ENCODE peak calls at places on chromosomes 1 and 21, in nine cellular contexts. M is activated B cell treated with CpG ODN at 0.5 μM for 24 hours; S is heart right ventricle; T is upper lobe of left lung; L is GM10248; D is A549; N is mammary epithelial cell; Y is CD4-positive, alpha-beta T cell; C is osteocyte. K is an unnamed sample.

GRCh38 chr1:46039571-46040052 is 92.8 kb downstream of the PIK3R3 start:
- DNase-seq in D (no peak), L (no peak), Y (no peak), T (no peak), N (peak), C (no peak), S (no peak), M (no peak), K (no peak)

GRCh38 chr1:161068306-161069200 is 1.1 kb downstream of the ARHGAP30 start:
- DNase-seq in D (no peak), S (peak), T (no peak), L (peak), N (no peak), M (peak), Y (peak), C (no peak), K (no peak)

GRCh38 chr1:16888806-16889178 is 7.0 kb upstream of the RNU1-2 start:
- DNase-seq in T (peak), S (no peak), C (no peak), D (peak), L (peak), N (no peak), M (no peak), Y (no peak), K (no peak)

GRCh38 chr1:35642472-35642955 is 1.2 kb upstream of the PSMB2 start:
- DNase-seq in L (no peak), M (no peak), C (no peak), N (no peak), Y (no peak), T (no peak), D (no peak), S (no peak), K (no peak)

GRCh38 chr1:8937701-8938100 is 8.0 kb upstream of the CA6 start:
- DNase-seq in L (no peak), N (peak), Y (no peak), D (no peak), C (no peak), T (no peak), M (no peak), S (no peak), K (no peak)

GRCh38 chr1:59316497-59317128 is 19.7 kb downstream of the FGGY start:
- DNase-seq in C (no peak), N (no peak), M (no peak), D (no peak), Y (no peak), S (no peak), L (no peak), T (no peak), K (no peak)

GRCh38 chr1:185816460-185816859 is 82.3 kb downstream of the HMCN1 start:
- DNase-seq in N (no peak), M (no peak), S (no peak), D (no peak), L (no peak), Y (no peak), C (no peak), T (no peak), K (no peak)

GRCh38 chr21:38960251-38960650 is 154.5 kb downstream of the ETS2 start:
- DNase-seq in S (no peak), M (no peak), D (no peak), Y (no peak), T (no peak), C (no peak), N (no peak), L (no peak), K (no peak)

GRCh38 chr1:78790174-78790573 is 140.5 kb downstream of the IFI44 start:
- DNase-seq in T (no peak), D (no peak), C (no peak), M (no peak), L (no peak), S (no peak), N (no peak), Y (no peak), K (no peak)

GRCh38 chr1:87146538-87146937 is 182.1 kb upstream of the LMO4 start:
- DNase-seq in C (no peak), L (no peak), Y (no peak), S (no peak), M (no peak), T (no peak), N (no peak), D (no peak), K (no peak)

GRCh38 chr1:232110281-232111090 is 483.9 kb downstream of the DISC1 start:
- DNase-seq in C (peak), L (no peak), N (no peak), Y (no peak), T (no peak), M (no peak), S (no peak), D (no peak), K (peak)

GRCh38 chr1:61119085-61119484 is 36.7 kb downstream of the NFIA start:
- DNase-seq in S (no peak), T (no peak), M (no peak), D (no peak), L (no peak), N (no peak), Y (no peak), C (no peak), K (no peak)

GRCh38 chr1:37464443-37464842 is 9.9 kb upstream of the ZC3H12A start:
- DNase-seq in D (no peak), C (no peak), S (no peak), Y (no peak), M (no peak), T (no peak), L (no peak), N (no peak), K (no peak)

GRCh38 chr1:42142894-42143675 is 10.1 kb upstream of the GUCA2B start:
- DNase-seq in C (peak), M (no peak), D (no peak), L (no peak), N (peak), T (no peak), S (no peak), Y (no peak), K (no peak)

GRCh38 chr1:110756506-110756905 is 81.8 kb upstream of the KCNA3 start:
- DNase-seq in C (no peak), Y (no peak), N (no peak), S (peak), L (no peak), M (no peak), T (no peak), D (no peak), K (no peak)

GRCh38 chr1:225933072-225933471 is 7.9 kb downstream of the LEFTY2 start:
- DNase-seq in C (no peak), M (no peak), L (no peak), Y (no peak), T (no peak), S (no peak), D (no peak), N (peak), K (no peak)

GRCh38 chr1:78275906-78276690 is 214.7 kb upstream of the PTGFR start:
- DNase-seq in D (no peak), C (no peak), N (no peak), M (no peak), Y (no peak), L (no peak), S (no peak), T (no peak), K (no peak)

GRCh38 chr1:210800756-210801155 is 333.2 kb downstream of the KCNH1 start:
- DNase-seq in N (no peak), Y (no peak), L (no peak), M (no peak), D (no peak), T (no peak), S (no peak), C (no peak), K (no peak)

GRCh38 chr1:244224487-244225430 is 173.7 kb downstream of the ZBTB18 start:
- DNase-seq in Y (no peak), T (no peak), D (no peak), L (no peak), M (no peak), S (no peak), C (no peak), N (no peak), K (no peak)

GRCh38 chr1:245971711-245972085 is 535.4 kb downstream of the SMYD3 start:
- DNase-seq in C (no peak), N (peak), L (no peak), D (no peak), Y (no peak), T (no peak), S (no peak), M (no peak), K (no peak)

GRCh38 chr1:12762766-12763165 is 10.8 kb upstream of the PRAMEF12 start:
- DNase-seq in N (no peak), Y (no peak), T (no peak), C (no peak), S (no peak), D (no peak), M (no peak), L (no peak), K (no peak)

GRCh38 chr1:4726620-4727341 is 72.4 kb downstream of the AJAP1 start:
- DNase-seq in S (no peak), M (no peak), T (peak), L (no peak), N (no peak), D (no peak), Y (no peak), C (no peak), K (no peak)

GRCh38 chr1:207316622-207317510 is 4.6 kb upstream of the CD55 start:
- DNase-seq in L (no peak), T (no peak), Y (no peak), C (no peak), N (peak), D (no peak), M (no peak), S (no peak), K (peak)

GRCh38 chr1:226432586-226433360 is 24.9 kb upstream of the PARP1 start:
- DNase-seq in C (no peak), D (no peak), Y (no peak), N (no peak), M (no peak), T (no peak), L (no peak), S (no peak), K (no peak)

GRCh38 chr1:232648316-232648715 is 18.4 kb upstream of the SIPA1L2 start:
- DNase-seq in M (no peak), D (no peak), Y (no peak), T (no peak), L (no peak), C (no peak), S (no peak), N (peak), K (no peak)

GRCh38 chr1:14259191-14259757 is 339.2 kb upstream of the KAZN start:
- DNase-seq in T (peak), C (no peak), N (no peak), L (no peak), D (no peak), M (no peak), Y (no peak), S (peak), K (no peak)

GRCh38 chr1:243883551-243883950 is 33.5 kb upstream of the AKT3 start:
- DNase-seq in S (no peak), Y (no peak), T (no peak), M (no peak), L (no peak), N (peak), C (no peak), D (no peak), K (no peak)

GRCh38 chr1:57424231-57425027 is 569 bp upstream of the DAB1 start:
- DNase-seq in N (no peak), L (no peak), M (no peak), Y (no peak), C (peak), S (peak), D (no peak), T (peak), K (no peak)

GRCh38 chr1:182995894-182996293 is 27.3 kb upstream of the LAMC1 start:
- DNase-seq in S (no peak), C (no peak), T (no peak), D (no peak), L (no peak), Y (no peak), M (no peak), N (no peak), K (no peak)

GRCh38 chr1:213409971-213410370 is 358.9 kb downstream of the RPS6KC1 start:
- DNase-seq in Y (no peak), C (no peak), N (no peak), S (no peak), D (no peak), T (no peak), L (no peak), M (no peak), K (no peak)

GRCh38 chr1:90616395-90616794 is 100.7 kb downstream of the BARHL2 start:
- DNase-seq in M (no peak), S (no peak), Y (no peak), C (no peak), T (no peak), N (peak), D (no peak), L (no peak), K (no peak)

GRCh38 chr1:110778821-110779220 is 94.1 kb upstream of the CD53 start:
- DNase-seq in L (no peak), N (no peak), S (no peak), D (no peak), M (no peak), C (no peak), Y (no peak), T (no peak), K (no peak)

GRCh38 chr1:16612332-16613172 is 812 bp downstream of the NBPF1 start:
- DNase-seq in Y (no peak), M (no peak), C (peak), L (peak), D (peak), N (peak), T (no peak), S (no peak), K (peak)

GRCh38 chr1:62852253-62852652 is 68.3 kb downstream of the ATG4C start:
- DNase-seq in N (no peak), L (no peak), S (no peak), Y (no peak), M (no peak), C (no peak), T (no peak), D (no peak), K (no peak)

GRCh38 chr1:223847781-223848345 is 2.1 kb upstream of the TP53BP2 start:
- DNase-seq in D (no peak), L (no peak), T (no peak), Y (no peak), C (no peak), N (no peak), S (no peak), M (no peak), K (no peak)

GRCh38 chr1:88684482-88685238 is 587 bp downstream of the PKN2 start:
- DNase-seq in L (peak), C (peak), N (peak), Y (peak), S (peak), T (peak), D (peak), M (peak), K (peak)
- TF ChIP-seq CTCF in L (peak), C (peak), N (no peak), Y (no peak), S (no peak), T (no peak), D (no peak), M (no peak), K (no peak)

DNA sequence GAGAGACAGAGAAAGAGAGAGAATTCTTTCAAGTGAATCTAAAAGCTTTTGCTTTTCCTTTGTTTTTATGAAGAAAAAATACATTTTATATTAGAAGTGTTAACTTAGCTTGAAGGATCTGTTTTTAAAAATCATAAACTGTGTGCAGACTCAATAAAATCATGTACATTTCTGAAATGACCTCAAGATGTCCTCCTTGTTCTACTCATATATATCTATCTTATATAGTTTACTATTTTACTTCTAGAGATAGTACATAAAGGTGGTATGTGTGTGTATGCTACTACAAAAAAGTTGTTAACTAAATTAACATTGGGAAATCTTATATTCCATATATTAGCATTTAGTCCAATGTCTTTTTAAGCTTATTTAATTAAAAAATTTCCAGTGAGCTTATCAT is 117.6 kb downstream of the PTPRC start:
- DNase-seq in C (no peak), M (no peak), D (no peak), N (no peak), L (no peak), T (no peak), S (no peak), Y (no peak), K (no peak)
- TF ChIP-seq CTCF in C (peak), M (no peak), D (peak), N (peak), L (no peak), T (no peak), S (peak), Y (peak), K (peak)

GRCh38 chr1:99737016-99737415 is 29.4 kb downstream of the FRRS1 start:
- DNase-seq in N (peak), Y (no peak), M (no peak), T (no peak), D (peak), C (no peak), S (no peak), L (no peak), K (no peak)
- TF ChIP-seq CTCF in N (peak), Y (no peak), M (no peak), T (peak), D (peak), C (peak), S (peak), L (no peak), K (no peak)

GRCh38 chr1:25550155-25550506 is 6.7 kb downstream of the LDLRAP1 start:
- DNase-seq in L (no peak), M (no peak), C (no peak), N (peak), S (no peak), T (no peak), D (no peak), Y (no peak), K (no peak)

GRCh38 chr1:25548601-25549000 is 5.2 kb downstream of the LDLRAP1 start:
- DNase-seq in S (no peak), C (no peak), Y (no peak), T (no peak), M (no peak), N (no peak), L (no peak), D (no peak), K (no peak)

GRCh38 chr1:25553749-25554425 is 10.5 kb downstream of the LDLRAP1 start:
- DNase-seq in Y (no peak), T (peak), C (no peak), N (no peak), D (no peak), M (no peak), S (no peak), L (no peak), K (no peak)

GRCh38 chr1:25549273-25550154 is 6.1 kb downstream of the LDLRAP1 start:
- DNase-seq in T (peak), L (peak), D (no peak), Y (peak), M (peak), N (peak), S (peak), C (no peak), K (no peak)

GRCh38 chr1:25550683-25551310 is 7.4 kb downstream of the LDLRAP1 start:
- DNase-seq in L (no peak), D (no peak), N (no peak), C (no peak), S (no peak), Y (no peak), T (no peak), M (no peak), K (no peak)
- TF ChIP-seq CTCF in L (no peak), D (no peak), N (no peak), C (no peak), S (no peak), Y (no peak), T (no peak), M (no peak), K (no peak)

DNA sequence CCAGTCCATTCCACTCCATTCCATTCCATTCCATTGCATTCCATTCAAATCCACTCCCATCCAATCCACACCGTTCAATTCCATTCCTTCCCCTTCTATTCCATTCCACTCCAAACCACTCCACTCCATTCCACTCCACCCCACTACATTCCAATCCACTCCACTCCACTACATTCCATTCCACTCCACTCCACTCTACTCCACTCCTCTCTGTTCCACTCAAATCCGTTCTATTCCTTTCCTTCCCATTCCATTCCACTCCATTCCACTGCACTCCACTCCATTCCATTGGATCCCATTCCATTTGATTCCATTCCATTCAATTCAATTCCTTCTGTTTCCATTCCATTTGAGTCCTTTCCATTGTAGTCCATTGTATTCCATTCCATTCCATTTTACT is 2568.3 kb upstream of the TPTE start:
- DNase-seq in N (no peak), S (no peak), L (no peak), T (no peak), M (no peak), C (no peak), Y (no peak), D (no peak), K (no peak)
- TF ChIP-seq CTCF in N (no peak), S (no peak), L (no peak), T (no peak), M (no peak), C (no peak), Y (no peak), D (no peak), K (no peak)

GRCh38 chr1:21946836-21947587 is 9.9 kb upstream of the HSPG2 start:
- DNase-seq in S (peak), D (no peak), N (no peak), L (no peak), C (no peak), M (no peak), Y (no peak), T (no peak), K (no peak)
- TF ChIP-seq CTCF in S (peak), D (no peak), N (no peak), L (no peak), C (no peak), M (no peak), Y (no peak), T (no peak), K (no peak)

GRCh38 chr1:97632075-97632474 is 288.8 kb downstream of the DPYD start:
- DNase-seq in S (no peak), M (no peak), L (no peak), T (no peak), C (no peak), N (peak), Y (no peak), D (no peak), K (peak)
- TF ChIP-seq CTCF in S (no peak), M (no peak), L (no peak), T (no peak), C (no peak), N (no peak), Y (no peak), D (no peak), K (no peak)

DNA sequence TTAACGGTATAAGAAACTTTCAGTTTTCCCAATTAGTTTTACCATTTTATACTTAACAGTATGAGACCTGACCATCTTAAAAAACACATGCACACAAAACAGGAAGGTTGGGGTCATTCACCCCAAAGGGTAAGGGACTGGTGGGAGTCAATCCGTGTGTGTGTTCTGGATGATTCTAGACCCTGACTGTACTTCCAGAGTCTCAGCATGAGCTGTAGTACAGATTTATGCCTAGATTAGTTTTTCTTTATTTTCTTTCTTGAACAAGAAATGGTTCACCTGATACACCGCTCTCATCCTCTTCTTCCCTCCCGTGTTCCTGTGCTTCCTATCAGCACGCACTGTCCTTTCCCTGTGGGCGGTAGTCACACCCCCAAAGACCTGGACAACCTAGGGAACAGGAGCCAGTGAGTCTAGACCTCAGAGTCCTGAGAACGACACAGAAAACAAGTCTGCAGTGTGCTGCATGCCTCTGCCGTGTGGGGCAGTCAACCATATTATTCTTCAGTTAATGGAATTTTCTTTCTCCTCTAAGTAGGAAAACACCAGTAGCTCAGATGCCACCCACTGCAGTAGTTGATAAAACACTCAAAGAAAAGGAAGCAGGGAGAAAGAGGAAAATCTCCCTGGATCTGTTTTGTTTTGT is 38.9 kb upstream of the MRPS6 start:
- DNase-seq in D (no peak), C (peak), T (no peak), L (no peak), S (no peak), M (no peak), Y (no peak), N (no peak), K (no peak)
- TF ChIP-seq CTCF in D (no peak), C (peak), T (no peak), L (no peak), S (no peak), M (no peak), Y (no peak), N (no peak), K (no peak)

GRCh38 chr1:11482186-11482585 is 3.2 kb downstream of the DISP3 start:
- DNase-seq in T (no peak), Y (no peak), C (no peak), D (no peak), M (no peak), L (no peak), N (no peak), S (no peak), K (no peak)

GRCh38 chr1:11483581-11484320 is 4.8 kb downstream of the DISP3 start:
- DNase-seq in C (no peak), T (no peak), S (no peak), M (no peak), L (no peak), D (no peak), Y (no peak), N (no peak), K (no peak)

GRCh38 chr1:11485191-11485590 is 6.2 kb downstream of the DISP3 start:
- DNase-seq in S (no peak), Y (no peak), T (no peak), D (no peak), N (no peak), M (no peak), L (no peak), C (no peak), K (no peak)

GRCh38 chr1:11482904-11483479 is 4.0 kb downstream of the DISP3 start:
- DNase-seq in S (no peak), T (peak), Y (no peak), L (no peak), M (no peak), C (no peak), D (no peak), N (no peak), K (no peak)

GRCh38 chr1:11484321-11484655 is 5.3 kb downstream of the DISP3 start:
- DNase-seq in S (peak), M (no peak), T (no peak), L (no peak), C (no peak), Y (no peak), D (no peak), N (no peak), K (no peak)
- TF ChIP-seq CTCF in S (no peak), M (no peak), T (no peak), L (no peak), C (no peak), Y (no peak), D (no peak), N (no peak), K (no peak)

K was measured in mesothelial cell of epicardium.